ENCODE peak calls at places on chromosomes 1 and 21, in five cellular contexts. H is A549, D is endothelial cell of umbilical vein, U is HepG2, O is HCT116. S is an unnamed sample.

GRCh38 chr1:64245495-64245894 is 42.1 kb downstream of the UBE2U start:
- DNase-seq in H (no peak), D (peak), U (no peak), O (no peak), S (peak)

GRCh38 chr1:3680488-3681230 is 28.3 kb downstream of the TP73 start:
- DNase-seq in H (no peak), D (no peak), U (no peak), O (no peak), S (no peak)

GRCh38 chr1:16727190-16728111 is 12.9 kb upstream of the RNU1-4 start:
- DNase-seq in H (peak), D (peak), U (peak), O (peak), S (peak)

GRCh38 chr1:214957330-214958137 is 125.0 kb upstream of the KCNK2 start:
- DNase-seq in H (peak), D (no peak), U (no peak), O (no peak), S (peak)

GRCh38 chr21:45975017-45975595 is 6.5 kb upstream of the COL6A1 start:
- DNase-seq in H (no peak), D (no peak), U (no peak), O (peak), S (no peak)

GRCh38 chr1:147223740-147224615 is 1.2 kb downstream of the FMO5 start:
- DNase-seq in H (no peak), D (no peak), U (no peak), O (no peak), S (no peak)

GRCh38 chr1:164836614-164837018 is 277.6 kb downstream of the PBX1 start:
- DNase-seq in H (no peak), D (no peak), U (no peak), O (no peak), S (no peak)

GRCh38 chr1:43668956-43669355 is 19.0 kb downstream of the KDM4A start:
- DNase-seq in H (no peak), D (no peak), U (no peak), O (no peak), S (no peak)

GRCh38 chr1:215002471-215002870 is 80.1 kb upstream of the KCNK2 start:
- DNase-seq in H (no peak), D (no peak), U (no peak), O (no peak), S (no peak)

GRCh38 chr1:6026095-6026809 is 19.4 kb upstream of the KCNAB2 start:
- DNase-seq in H (peak), D (no peak), U (peak), O (peak), S (peak)

GRCh38 chr1:3774503-3775247 is 2.1 kb downstream of the SMIM1 start:
- DNase-seq in H (no peak), D (no peak), U (no peak), O (no peak), S (no peak)

GRCh38 chr1:8094481-8095241 is 68.6 kb upstream of the ERRFI1 start:
- DNase-seq in H (no peak), D (peak), U (peak), O (no peak), S (no peak)

GRCh38 chr21:15631342-15631741 is 98.4 kb upstream of the USP25 start:
- DNase-seq in H (peak), D (peak), U (no peak), O (no peak), S (no peak)

GRCh38 chr1:199612976-199613774 is 414.3 kb upstream of the NR5A2 start:
- DNase-seq in H (no peak), D (no peak), U (no peak), O (no peak), S (peak)

GRCh38 chr1:107491582-107491981 is 350.7 kb downstream of the NTNG1 start:
- DNase-seq in H (no peak), D (no peak), U (no peak), O (no peak), S (no peak)

GRCh38 chr1:2984399-2985061 is 36.7 kb upstream of the ACTRT2 start:
- DNase-seq in H (no peak), D (no peak), U (no peak), O (no peak), S (no peak)

GRCh38 chr1:71135571-71135970 is 54.7 kb upstream of the ZRANB2 start:
- DNase-seq in H (no peak), D (no peak), U (no peak), O (no peak), S (no peak)

GRCh38 chr1:245645894-245646293 is 491.1 kb downstream of the KIF26B start:
- DNase-seq in H (no peak), D (no peak), U (no peak), O (no peak), S (no peak)

GRCh38 chr1:206430031-206430983 is 40.0 kb upstream of the IKBKE start:
- DNase-seq in H (no peak), D (peak), U (no peak), O (no peak), S (no peak)

GRCh38 chr21:15729674-15730483 is at the start of gene USP25:
- DNase-seq in H (peak), D (peak), U (peak), O (peak), S (peak)

GRCh38 chr1:212045981-212046380 is 10.4 kb downstream of the DTL start:
- DNase-seq in H (no peak), D (no peak), U (no peak), O (no peak), S (no peak)

GRCh38 chr1:117646007-117646913 is 40.4 kb downstream of the TENT5C start:
- DNase-seq in H (no peak), D (no peak), U (no peak), O (no peak), S (no peak)

GRCh38 chr1:201982923-201983805 is 716 bp downstream of the RNPEP start:
- DNase-seq in H (peak), D (peak), U (peak), O (peak), S (peak)

GRCh38 chr1:248863011-248863881 is 4.4 kb upstream of the ZNF692 start:
- DNase-seq in H (peak), D (peak), U (peak), O (no peak), S (peak)
- TF ChIP-seq POLR2A in H (peak), D (peak), U (no peak), O (no peak), S (peak)

GRCh38 chr21:29885491-29885890 is 54.3 kb downstream of the GRIK1 start:
- DNase-seq in H (no peak), D (no peak), U (no peak), O (no peak), S (no peak)
- TF ChIP-seq MAX in H (no peak), D (no peak), U (no peak), O (no peak), S (no peak)

GRCh38 chr1:78622548-78622947 is 2.3 kb downstream of the IFI44L start:
- DNase-seq in H (no peak), D (no peak), U (no peak), O (no peak), S (no peak)
- TF ChIP-seq POLR2A in H (no peak), D (no peak), U (no peak), O (no peak), S (no peak)

GRCh38 chr1:223364685-223365382 is 858 bp upstream of the SUSD4 start:
- DNase-seq in H (no peak), D (no peak), U (no peak), O (no peak), S (peak)
- TF ChIP-seq MAX in H (no peak), D (no peak), U (no peak), O (no peak), S (no peak)

S was measured in NB4.